ENCODE peak calls at places on chromosomes 12 and 14, in seven cellular contexts. Q is HepG2, R is GM12878, O is GM12892, M is K562, L is H1, P is SK-N-SH. C is an unnamed sample.

GRCh38 chr12:91632042-91632786 is 449.6 kb upstream of the DCN start:
- DNase-seq in M (no peak), Q (no peak), O (no peak), R (no peak), P (no peak), L (no peak), C (no peak)

GRCh38 chr14:50260511-50260910 is 29.1 kb upstream of the SOS2 start:
- DNase-seq in L (no peak), O (no peak), Q (peak), M (no peak), P (peak), R (no peak), C (peak)

GRCh38 chr12:12745576-12746211 is 28.5 kb downstream of the CDKN1B start:
- DNase-seq in M (no peak), Q (no peak), P (no peak), L (no peak), O (no peak), R (no peak), C (no peak)

GRCh38 chr12:12007001-12007712 is 63.6 kb upstream of the BCL2L14 start:
- DNase-seq in O (no peak), L (no peak), R (peak), M (no peak), P (no peak), Q (no peak), C (peak)

GRCh38 chr12:109307051-109307450 is 2.0 kb downstream of the FOXN4 start:
- DNase-seq in O (no peak), L (no peak), P (peak), R (no peak), M (no peak), Q (peak), C (no peak)

GRCh38 chr14:36520601-36521525 is 831 bp upstream of the NKX2-1 start:
- DNase-seq in Q (peak), M (peak), R (no peak), P (peak), O (no peak), L (no peak), C (no peak)

GRCh38 chr14:99261916-99262787 is 9.8 kb downstream of the BCL11B start:
- DNase-seq in R (no peak), Q (no peak), P (no peak), L (no peak), M (no peak), O (no peak), C (no peak)

GRCh38 chr12:101748907-101749306 is 9.6 kb upstream of the SYCP3 start:
- DNase-seq in L (no peak), M (no peak), O (no peak), Q (no peak), R (no peak), P (no peak), C (no peak)

GRCh38 chr14:20679907-20680306 is 4.5 kb upstream of the RNASE4 start:
- DNase-seq in Q (peak), P (peak), O (no peak), R (no peak), M (peak), L (no peak), C (no peak)

GRCh38 chr12:112876506-112876905 is 30.3 kb upstream of the OAS1 start:
- DNase-seq in R (no peak), M (no peak), O (no peak), L (no peak), P (no peak), Q (no peak), C (no peak)

GRCh38 chr12:53217049-53217929 is 10.2 kb upstream of the ITGB7 start:
- DNase-seq in Q (no peak), R (no peak), M (no peak), L (no peak), O (no peak), P (no peak), C (no peak)

GRCh38 chr12:49902399-49903350 is 1.0 kb downstream of the FAIM2 start:
- DNase-seq in M (peak), R (no peak), P (peak), L (no peak), O (no peak), Q (no peak), C (no peak)

GRCh38 chr12:115337693-115338543 is 653.9 kb upstream of the TBX3 start:
- DNase-seq in R (no peak), Q (peak), P (no peak), M (no peak), O (no peak), L (no peak), C (no peak)

GRCh38 chr12:33476058-33476457 is 36.4 kb upstream of the SYT10 start:
- DNase-seq in L (no peak), O (no peak), R (no peak), P (no peak), Q (no peak), M (no peak), C (no peak)
- TF ChIP-seq TAF1 in L (no peak), O (no peak), R (no peak), P (no peak), Q (no peak), M (no peak), C (no peak)

GRCh38 chr12:15886372-15887042 is 4.3 kb downstream of the STRAP start:
- DNase-seq in Q (peak), P (no peak), O (no peak), L (no peak), R (no peak), M (no peak), C (no peak)

GRCh38 chr12:15882055-15882971 is at the start of gene STRAP:
- DNase-seq in R (peak), P (peak), L (peak), O (peak), Q (peak), M (peak), C (peak)

GRCh38 chr12:15887043-15887817 is 5.0 kb downstream of the STRAP start:
- DNase-seq in L (no peak), P (no peak), Q (no peak), O (no peak), M (no peak), R (no peak), C (no peak)

GRCh38 chr12:15880721-15881120 is 1.5 kb upstream of the STRAP start:
- DNase-seq in M (no peak), O (no peak), P (no peak), Q (no peak), L (no peak), R (no peak), C (no peak)

GRCh38 chr12:15883536-15883935 is 1.3 kb downstream of the STRAP start:
- DNase-seq in O (no peak), Q (no peak), M (no peak), P (no peak), L (no peak), R (no peak), C (no peak)
- TF ChIP-seq TAF1 in O (no peak), Q (no peak), M (no peak), P (no peak), L (no peak), R (no peak), C (no peak)

GRCh38 chr12:66804555-66804954 is 125.7 kb upstream of the GRIP1 start:
- DNase-seq in Q (no peak), R (no peak), P (no peak), M (no peak), O (no peak), L (no peak), C (no peak)
- TF ChIP-seq TAF1 in Q (no peak), R (no peak), P (no peak), M (no peak), O (no peak), L (no peak), C (no peak)

DNA sequence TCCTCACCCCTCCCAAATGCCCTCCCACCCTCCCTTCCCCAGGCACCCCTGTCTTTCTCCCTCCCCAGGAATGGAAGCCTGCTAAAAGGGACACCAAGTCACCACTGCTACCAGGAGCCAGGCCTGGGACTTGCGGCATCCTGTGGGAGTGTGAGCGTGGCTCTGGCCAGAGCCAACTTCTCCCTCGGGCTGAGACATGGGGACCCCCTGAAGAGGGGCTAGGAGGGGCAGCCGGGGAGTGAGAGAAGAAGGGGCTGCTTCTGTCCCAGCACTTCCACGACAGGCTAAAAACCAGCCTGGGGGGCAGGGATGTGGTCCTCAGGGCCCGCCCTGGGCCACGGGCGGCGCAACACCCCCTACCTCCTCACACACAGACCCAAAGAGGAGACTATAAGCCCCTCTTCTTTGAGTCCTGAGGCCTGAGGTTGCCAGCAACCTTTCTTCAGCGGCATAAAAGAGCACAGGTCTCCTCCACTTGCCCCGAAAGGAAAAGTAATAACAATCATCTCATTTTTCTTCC is 278.9 kb downstream of the DPF3 start:
- DNase-seq in Q (no peak), M (no peak), O (no peak), P (no peak), R (no peak), L (no peak), C (no peak)
- TF ChIP-seq TAF1 in Q (no peak), M (no peak), O (no peak), P (no peak), R (no peak), L (no peak), C (no peak)

GRCh38 chr14:58815781-58816297 is 178.1 kb downstream of the DACT1 start:
- DNase-seq in Q (no peak), P (peak), R (no peak), L (no peak), O (no peak), M (no peak), C (no peak)

GRCh38 chr14:58816416-58817115 is 178.8 kb downstream of the DACT1 start:
- DNase-seq in L (no peak), M (no peak), R (no peak), P (no peak), O (no peak), Q (no peak), C (no peak)

GRCh38 chr14:58813745-58814144 is 176.0 kb downstream of the DACT1 start:
- DNase-seq in P (no peak), L (no peak), O (no peak), M (no peak), Q (peak), R (no peak), C (no peak)

GRCh38 chr14:58815046-58815701 is 177.4 kb downstream of the DACT1 start:
- DNase-seq in M (no peak), L (no peak), R (no peak), Q (no peak), P (peak), O (no peak), C (no peak)

GRCh38 chr14:58814476-58814875 is 176.7 kb downstream of the DACT1 start:
- DNase-seq in L (no peak), Q (no peak), P (no peak), O (no peak), R (no peak), M (no peak), C (no peak)
- TF ChIP-seq TAF1 in L (no peak), Q (no peak), P (no peak), O (no peak), R (no peak), M (no peak), C (no peak)

GRCh38 chr12:87444039-87444438 is 585.2 kb downstream of the C12orf50 start:
- DNase-seq in R (no peak), M (no peak), Q (no peak), P (no peak), O (no peak), L (no peak), C (no peak)

GRCh38 chr12:87441511-87441910 is 587.7 kb downstream of the C12orf50 start:
- DNase-seq in R (no peak), Q (no peak), L (no peak), P (no peak), O (no peak), M (no peak), C (no peak)

GRCh38 chr12:87439990-87440827 is 589.0 kb downstream of the C12orf50 start:
- DNase-seq in L (no peak), P (no peak), R (no peak), O (no peak), Q (no peak), M (no peak), C (no peak)
- TF ChIP-seq TAF1 in L (no peak), P (no peak), R (no peak), O (no peak), Q (no peak), M (no peak), C (no peak)